ENCODE peak calls at places on chromosomes 12 and 14, in four cellular contexts. R, Q, G and I are unnamed samples.

GRCh38 chr12:109760031-109760929 is 46.7 kb downstream of the FAM222A start:
- DNase-seq in R (peak; percentile 86), Q (no peak), G (no peak), I (no peak)

GRCh38 chr14:51828017-51828797 is 32.2 kb upstream of the GNG2 start:
- DNase-seq in R (peak; percentile 51), Q (peak; percentile 67), G (no peak), I (peak; percentile 20)

GRCh38 chr12:111450676-111451075 is 45.0 kb downstream of the SH2B3 start:
- DNase-seq in R (no peak), Q (no peak), G (no peak), I (no peak)

GRCh38 chr14:69328765-69329164 is 68.8 kb downstream of the GALNT16 start:
- DNase-seq in R (no peak), Q (no peak), G (no peak), I (no peak)

GRCh38 chr14:64303471-64303917 is 9.3 kb upstream of the ESR2 start:
- DNase-seq in R (no peak), Q (no peak), G (peak; percentile 76), I (peak; percentile 53)

GRCh38 chr14:58944226-58944769 is 244.2 kb upstream of the DAAM1 start:
- DNase-seq in R (no peak), Q (no peak), G (no peak), I (no peak)

GRCh38 chr12:132456944-132457495 is 32.9 kb upstream of the FBRSL1 start:
- DNase-seq in R (no peak), Q (no peak), G (no peak), I (no peak)

GRCh38 chr14:91841065-91841464 is 26.3 kb downstream of the TC2N start:
- DNase-seq in R (no peak), Q (no peak), G (no peak), I (no peak)

GRCh38 chr14:97290065-97290464 is 492.9 kb downstream of the VRK1 start:
- DNase-seq in R (no peak), Q (no peak), G (no peak), I (no peak)

GRCh38 chr12:85029456-85029855 is 6.6 kb downstream of the TSPAN19 start:
- DNase-seq in R (no peak), Q (no peak), G (peak; percentile 44), I (peak; percentile 9)

GRCh38 chr14:45891417-45892080 is 638.5 kb upstream of the MIS18BP1 start:
- DNase-seq in R (no peak), Q (no peak), G (no peak), I (no peak)

GRCh38 chr12:125193798-125194562 is 128.7 kb downstream of the AACS start:
- DNase-seq in R (no peak), Q (peak; percentile 33), G (peak; percentile 16), I (peak; percentile 16)

GRCh38 chr12:29644536-29645162 is 139.1 kb downstream of the TMTC1 start:
- DNase-seq in R (no peak), Q (no peak), G (no peak), I (no peak)

GRCh38 chr12:96383371-96383770 is 16.9 kb downstream of the CDK17 start:
- DNase-seq in R (no peak), Q (no peak), G (no peak), I (no peak)

GRCh38 chr14:38202444-38203191 is 5.1 kb upstream of the SSTR1 start:
- DNase-seq in R (no peak), Q (no peak), G (no peak), I (no peak)

GRCh38 chr12:117061555-117062079 is 37.6 kb downstream of the TESC start:
- DNase-seq in R (no peak), Q (no peak), G (no peak), I (no peak)

GRCh38 chr12:117890137-117890536 is 78.7 kb downstream of the KSR2 start:
- DNase-seq in R (no peak), Q (no peak), G (no peak), I (no peak)

GRCh38 chr12:76489737-76490136 is 69.8 kb downstream of the OSBPL8 start:
- DNase-seq in R (no peak), Q (peak; percentile 20), G (peak; percentile 13), I (no peak)

GRCh38 chr12:65607271-65607880 is 216.9 kb upstream of the HMGA2 start:
- DNase-seq in R (no peak), Q (no peak), G (no peak), I (no peak)

GRCh38 chr14:22375321-22375930 is 213.6 kb downstream of the DAD1 start:
- DNase-seq in R (no peak), Q (peak; percentile 56), G (peak; percentile 69), I (no peak)

GRCh38 chr12:22257100-22257499 is 77.4 kb downstream of the ST8SIA1 start:
- DNase-seq in R (no peak), Q (no peak), G (no peak), I (no peak)
- H3K4me3 ChIP-seq in R (no peak overlapping the region), Q (no peak overlapping the region), G (no peak overlapping the region), I (no peak overlapping the region)

DNA sequence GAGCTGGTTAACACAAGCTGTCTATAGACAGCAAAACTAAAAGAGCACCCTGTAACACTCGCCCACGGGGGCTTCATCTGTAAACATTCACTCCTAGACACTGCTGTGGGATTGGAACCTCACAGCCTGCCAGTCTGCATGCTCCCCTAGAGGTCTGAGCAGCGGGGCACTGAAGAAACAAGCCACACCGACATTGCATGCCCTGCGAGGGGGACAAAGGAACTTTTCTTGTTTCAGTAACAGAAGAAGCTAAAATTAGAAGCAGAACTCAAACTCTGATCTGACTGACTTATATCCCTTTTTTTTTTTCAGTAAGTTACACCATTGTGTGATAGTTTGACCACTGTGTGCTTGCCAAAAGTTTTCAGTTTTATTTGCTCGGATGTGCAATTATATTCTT is 100.3 kb downstream of the EPS8 start:
- DNase-seq in R (peak; percentile 38), Q (no peak), G (no peak), I (no peak)
- TF ChIP-seq CTCF in R (no peak), Q (peak; percentile 34), G (no peak), I (no peak)

GRCh38 chr14:76759589-76759988 is 1.7 kb upstream of the VASH1 start:
- DNase-seq in R (no peak), Q (no peak), G (no peak), I (no peak)

GRCh38 chr14:76761198-76761848 is at the start of gene VASH1:
- DNase-seq in R (peak; percentile 80), Q (peak; percentile 58), G (peak; percentile 78), I (peak; percentile 13)

GRCh38 chr14:76761849-76762616 is 765 bp downstream of the VASH1 start:
- DNase-seq in R (no peak), Q (no peak), G (no peak), I (no peak)

GRCh38 chr14:76762617-76763361 is 1.5 kb downstream of the VASH1 start:
- DNase-seq in R (no peak), Q (no peak), G (no peak), I (no peak)

GRCh38 chr14:76760331-76761197 is 704 bp upstream of the VASH1 start:
- DNase-seq in R (no peak), Q (no peak), G (no peak), I (no peak)
- H3K4me3 ChIP-seq in R (peak overlapping the region; percentile 86), Q (peak overlapping the region; percentile 69), G (peak overlapping the region; percentile 62), I (peak overlapping the region; percentile 76)

GRCh38 chr12:2360630-2361170 is 307.9 kb downstream of the CACNA1C start:
- DNase-seq in R (no peak), Q (no peak), G (no peak), I (no peak)
- TF ChIP-seq CTCF in R (peak; percentile 16), Q (peak; percentile 46), G (no peak), I (peak; percentile 47)